ENCODE peak calls at places on chromosomes 3 and 15, in eight cellular contexts. X is ureter; Y is globus pallidus; O is A549; K is M059J; P is NCI-H2081; J is activated naive CD8-positive, alpha-beta T cell treated with anti-CD3 and anti-CD28 coated beads, Interleukin-2, amount 50 U/mL, for 16 hours; Z is GM12892. Q is an unnamed sample.
A peak's percentile ranks its signal among the peaks of the same experiment; 100 is the strongest.

GRCh38 chr15:40293905-40294895 is 11.3 kb upstream of the ANKRD63 start:
- DNase-seq in Y (no peak), K (no peak), Z (no peak), O (no peak), P (no peak), X (no peak), J (no peak), Q (no peak)

GRCh38 chr3:50165388-50166308 is 10.5 kb downstream of the SEMA3F start:
- DNase-seq in K (peak; percentile 64), O (no peak), J (no peak), Z (no peak), X (no peak), Y (peak; percentile 50), P (no peak), Q (no peak)

GRCh38 chr15:78685925-78686324 is 44.9 kb upstream of the CHRNB4 start:
- DNase-seq in P (no peak), O (no peak), X (peak; percentile 9), J (no peak), Y (no peak), K (no peak), Z (no peak), Q (no peak)

GRCh38 chr15:47473857-47474256 is 243.4 kb upstream of the SEMA6D start:
- DNase-seq in Z (no peak), X (no peak), Y (peak; percentile 67), K (no peak), O (no peak), J (no peak), P (no peak), Q (no peak)

GRCh38 chr3:125168711-125169410 is 43.7 kb downstream of the SLC12A8 start:
- DNase-seq in Z (no peak), K (no peak), J (no peak), O (no peak), Y (no peak), X (no peak), P (no peak), Q (no peak)

GRCh38 chr3:44902628-44903027 is 28.2 kb downstream of the TGM4 start:
- DNase-seq in Y (no peak), O (no peak), P (no peak), Z (no peak), J (no peak), K (no peak), X (no peak), Q (no peak)

GRCh38 chr15:60372223-60372622 is 25.6 kb downstream of the ANXA2 start:
- DNase-seq in P (no peak), K (no peak), Z (no peak), X (no peak), Y (no peak), O (peak; percentile 65), J (no peak), Q (no peak)

GRCh38 chr3:99286266-99286845 is 352.0 kb upstream of the COL8A1 start:
- DNase-seq in Z (no peak), P (no peak), X (no peak), O (no peak), J (no peak), K (peak; percentile 82), Y (no peak), Q (no peak)

GRCh38 chr3:134365766-134366065 is 8.5 kb downstream of the AMOTL2 start:
- DNase-seq in X (no peak), Z (no peak), K (no peak), P (no peak), Y (no peak), J (no peak), O (no peak), Q (no peak)

GRCh38 chr3:121018917-121019321 is 110.9 kb downstream of the STXBP5L start:
- DNase-seq in X (no peak), O (no peak), P (no peak), Z (no peak), K (no peak), Y (no peak), J (no peak), Q (no peak)

GRCh38 chr15:101358895-101359294 is 63.8 kb upstream of the SNRPA1 start:
- DNase-seq in J (no peak), P (no peak), O (no peak), Z (no peak), Y (no peak), K (peak; percentile 19), X (peak; percentile 55), Q (no peak)

GRCh38 chr15:29097971-29098370 is 171.7 kb downstream of the NSMCE3 start:
- DNase-seq in P (no peak), J (no peak), X (no peak), K (no peak), Z (no peak), O (no peak), Y (no peak), Q (no peak)

Q was measured in activated CD4-positive, CD25-positive, alpha-beta regulatory T cell treated with anti-CD3 and anti-CD28 coated beads, Interleukin-2, amount 50 U/mL, for 16 hours.